ENCODE peak calls at places on chromosomes 16 and 17, in five cellular contexts. K is tibial nerve, U is ascending aorta, V is tibial artery, N is RWPE1. E is an unnamed sample.

GRCh38 chr17:39096435-39097158 is 54.8 kb downstream of the PLXDC1 start:
- DNase-seq in K (no peak), U (no peak), V (no peak), N (no peak), E (no peak)

GRCh38 chr17:51006601-51007000 is 114.1 kb downstream of the SPAG9 start:
- DNase-seq in K (no peak), U (no peak), V (no peak), N (no peak), E (no peak)

GRCh38 chr16:57544129-57544653 is 1.7 kb downstream of the ADGRG5 start:
- DNase-seq in K (no peak), U (no peak), V (peak), N (no peak), E (no peak)

GRCh38 chr16:73369841-73370240 is 321.9 kb upstream of the ZFHX3 start:
- DNase-seq in K (no peak), U (no peak), V (no peak), N (no peak), E (no peak)

GRCh38 chr17:82931696-82932060 is 91.9 kb upstream of the ZNF750 start:
- DNase-seq in K (peak), U (peak), V (peak), N (peak), E (peak)

GRCh38 chr17:9098242-9098641 is 76.9 kb downstream of the NTN1 start:
- DNase-seq in K (no peak), U (no peak), V (peak), N (no peak), E (no peak)

GRCh38 chr16:57373117-57373947 is 1.0 kb downstream of the CX3CL1 start:
- DNase-seq in K (no peak), U (no peak), V (no peak), N (no peak), E (no peak)

GRCh38 chr17:41009301-41009760 is 403 bp upstream of the KRTAP3-1 start:
- DNase-seq in K (no peak), U (no peak), V (no peak), N (no peak), E (no peak)

GRCh38 chr17:32742686-32743538 is 134.0 kb downstream of the MYO1D start:
- DNase-seq in K (no peak), U (no peak), V (no peak), N (no peak), E (peak)

GRCh38 chr17:56879280-56879679 is 34.6 kb downstream of the TRIM25 start:
- DNase-seq in K (no peak), U (no peak), V (no peak), N (no peak), E (no peak)

GRCh38 chr17:34581446-34582184 is 2.2 kb downstream of the TMEM132E start:
- DNase-seq in K (no peak), U (no peak), V (no peak), N (no peak), E (no peak)

GRCh38 chr16:14202697-14203096 is 131.6 kb downstream of the MRTFB start:
- DNase-seq in K (no peak), U (no peak), V (no peak), N (no peak), E (peak)

GRCh38 chr16:66844342-66845079 is at the start of gene CA7:
- DNase-seq in K (no peak), U (peak), V (no peak), N (no peak), E (no peak)

GRCh38 chr17:72340836-72341235 is 220.0 kb downstream of the SOX9 start:
- DNase-seq in K (no peak), U (no peak), V (no peak), N (no peak), E (no peak)

GRCh38 chr17:17386143-17386800 is 83.1 kb downstream of the NT5M start:
- DNase-seq in K (no peak), U (no peak), V (no peak), N (no peak), E (no peak)

GRCh38 chr17:82301916-82302497 is 15.4 kb downstream of the CD7 start:
- DNase-seq in K (no peak), U (no peak), V (no peak), N (no peak), E (no peak)

GRCh38 chr16:71412270-71413160 is 29.3 kb downstream of the TLE7 start:
- DNase-seq in K (peak), U (peak), V (no peak), N (peak), E (peak)

GRCh38 chr16:23624092-23624491 is 17.0 kb downstream of the PALB2 start:
- DNase-seq in K (no peak), U (no peak), V (no peak), N (no peak), E (no peak)

GRCh38 chr17:81917565-81918332 is at the start of gene SIRT7:
- DNase-seq in K (peak), U (peak), V (peak), N (peak), E (no peak)

GRCh38 chr16:86579268-86580062 is 1.1 kb downstream of the FOXL1 start:
- DNase-seq in K (no peak), U (no peak), V (peak), N (no peak), E (no peak)

GRCh38 chr16:86740817-86741799 is 162.8 kb downstream of the FOXL1 start:
- DNase-seq in K (peak), U (peak), V (peak), N (peak), E (peak)

GRCh38 chr16:3854740-3855139 is 25.8 kb downstream of the CREBBP start:
- DNase-seq in K (no peak), U (no peak), V (no peak), N (no peak), E (no peak)

GRCh38 chr17:61580502-61580901 is 10.5 kb downstream of the NACA2 start:
- DNase-seq in K (no peak), U (no peak), V (no peak), N (no peak), E (no peak)

GRCh38 chr17:83032781-83033180 is 46.6 kb upstream of the METRNL start:
- DNase-seq in K (no peak), U (no peak), V (no peak), N (no peak), E (no peak)

GRCh38 chr16:10851512-10851911 is 25.5 kb upstream of the CIITA start:
- DNase-seq in K (no peak), U (no peak), V (no peak), N (no peak), E (no peak)

GRCh38 chr17:62189377-62189776 is 124.3 kb upstream of the MED13 start:
- DNase-seq in K (no peak), U (no peak), V (no peak), N (no peak), E (no peak)

GRCh38 chr17:20896153-20896649 is 146.6 kb downstream of the USP22 start:
- DNase-seq in K (no peak), U (no peak), V (no peak), N (no peak), E (no peak)

GRCh38 chr17:4782652-4783051 is 3.5 kb downstream of the VMO1 start:
- DNase-seq in K (no peak), U (no peak), V (no peak), N (no peak), E (no peak)

GRCh38 chr17:35210741-35211140 is 16.5 kb upstream of the SLC35G3 start:
- DNase-seq in K (no peak), U (no peak), V (no peak), N (no peak), E (no peak)

GRCh38 chr16:81650982-81651562 is 128.0 kb upstream of the PLCG2 start:
- DNase-seq in K (peak), U (no peak), V (no peak), N (no peak), E (no peak)

GRCh38 chr16:57383276-57384247 is 11.3 kb downstream of the CX3CL1 start:
- DNase-seq in K (no peak), U (peak), V (peak), N (peak), E (no peak)

GRCh38 chr16:69941251-69942098 is 9.7 kb upstream of the CLEC18A start:
- DNase-seq in K (peak), U (no peak), V (peak), N (no peak), E (peak)

GRCh38 chr17:61997649-61998048 is 67.4 kb downstream of the MED13 start:
- DNase-seq in K (no peak), U (no peak), V (no peak), N (no peak), E (peak)

GRCh38 chr17:8964801-8965393 is 610 bp downstream of the PIK3R5 start:
- DNase-seq in K (no peak), U (no peak), V (no peak), N (no peak), E (no peak)

GRCh38 chr16:11100239-11100750 is 155.7 kb downstream of the SOCS1 start:
- DNase-seq in K (peak), U (peak), V (peak), N (no peak), E (peak)

GRCh38 chr16:66387817-66388332 is 21.4 kb downstream of the CDH5 start:
- DNase-seq in K (no peak), U (peak), V (peak), N (no peak), E (no peak)

GRCh38 chr17:79810138-79811027 is 13.5 kb upstream of the CBX8 start:
- DNase-seq in K (no peak), U (no peak), V (no peak), N (peak), E (peak)

GRCh38 chr17:79811036-79811887 is 14.4 kb upstream of the CBX8 start:
- DNase-seq in K (no peak), U (no peak), V (no peak), N (no peak), E (no peak)

GRCh38 chr17:79806863-79807720 is 10.2 kb upstream of the CBX8 start:
- DNase-seq in K (no peak), U (no peak), V (no peak), N (no peak), E (no peak)

GRCh38 chr17:79809530-79810137 is 12.8 kb upstream of the CBX8 start:
- DNase-seq in K (no peak), U (no peak), V (no peak), N (no peak), E (no peak)

GRCh38 chr17:79808763-79809529 is 12.1 kb upstream of the CBX8 start:
- DNase-seq in K (no peak), U (no peak), V (no peak), N (peak), E (no peak)
- TF ChIP-seq CTCF in K (peak), U (no peak), V (no peak), N (peak), E (no peak)

DNA sequence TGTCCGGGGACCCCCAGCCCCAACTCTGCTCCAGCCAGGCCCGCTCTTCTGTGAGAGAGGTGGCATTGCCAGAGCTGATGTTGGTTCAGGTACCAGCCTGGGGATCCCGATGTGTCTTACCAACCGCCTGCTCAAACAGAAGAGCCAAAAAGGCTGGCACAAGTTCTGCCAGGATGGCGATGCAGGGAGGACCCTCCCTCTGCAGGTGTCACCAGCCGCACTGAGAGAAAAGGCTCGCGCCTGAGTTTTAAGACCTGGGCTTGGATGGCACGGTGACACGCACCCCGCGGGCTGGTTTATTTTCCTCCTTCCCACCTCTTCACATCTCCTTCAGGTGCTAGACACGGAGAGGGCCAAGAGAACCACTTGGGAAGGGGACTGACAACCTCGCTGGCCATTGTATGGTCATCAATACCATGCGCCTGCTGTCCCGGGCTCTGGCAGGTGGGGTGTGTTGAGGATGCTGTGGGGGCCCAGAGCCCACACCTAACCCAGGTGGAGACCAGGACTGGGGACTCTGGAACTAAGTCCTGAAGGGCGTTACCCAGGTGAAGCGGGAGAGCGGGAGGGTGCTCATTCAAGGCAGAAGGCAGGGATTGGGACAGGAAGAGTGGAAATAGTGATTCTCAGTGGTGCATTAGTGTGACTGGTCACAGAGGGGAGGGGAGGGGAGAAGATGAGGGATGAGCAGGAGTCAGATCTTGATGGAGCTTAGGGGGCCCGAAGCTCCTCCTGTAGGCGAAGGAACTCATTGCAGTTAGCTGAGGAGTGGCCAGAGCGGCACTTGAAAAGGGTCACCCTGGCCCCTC is 16.3 kb downstream of the FOXJ1 start:
- DNase-seq in K (no peak), U (no peak), V (no peak), N (no peak), E (no peak)
- TF ChIP-seq CTCF in K (no peak), U (no peak), V (no peak), N (no peak), E (no peak)

DNA sequence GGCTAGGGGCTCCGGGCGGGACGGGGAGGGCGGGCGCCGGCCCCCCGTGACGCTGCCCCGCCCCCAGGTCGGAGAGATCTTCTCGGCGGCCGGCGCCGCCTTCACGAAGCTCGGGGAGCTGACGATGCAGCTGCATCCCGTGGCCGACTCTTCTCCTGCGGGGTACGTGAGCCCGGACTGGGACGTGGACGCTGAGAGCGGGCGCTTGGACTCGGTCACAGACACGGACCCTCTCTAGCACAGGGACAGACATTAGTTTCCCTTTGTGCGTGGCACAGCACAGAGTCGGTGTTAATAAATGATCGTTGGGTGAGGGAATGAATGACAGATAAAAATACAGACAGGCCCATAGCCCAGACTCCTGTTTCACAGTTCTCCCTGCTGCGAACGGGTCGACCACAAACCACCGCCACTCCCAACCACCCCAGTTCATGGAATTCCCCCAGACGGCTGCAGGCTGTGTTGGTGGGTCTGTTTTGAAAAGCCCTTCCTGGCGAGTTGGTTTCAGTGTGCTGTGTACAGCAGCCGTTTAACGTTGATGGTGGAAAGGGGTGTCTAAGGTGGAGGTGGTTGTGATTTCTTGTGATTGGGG is 2.7 kb downstream of the RNASEK start:
- DNase-seq in K (no peak), U (peak), V (peak), N (no peak), E (no peak)
- TF ChIP-seq CTCF in K (no peak), U (no peak), V (no peak), N (peak), E (no peak)

GRCh38 chr17:48565024-48565558 is 13.1 kb downstream of the HOXB4 start:
- DNase-seq in K (no peak), U (no peak), V (no peak), N (no peak), E (no peak)
- TF ChIP-seq CTCF in K (no peak), U (no peak), V (no peak), N (no peak), E (no peak)

DNA sequence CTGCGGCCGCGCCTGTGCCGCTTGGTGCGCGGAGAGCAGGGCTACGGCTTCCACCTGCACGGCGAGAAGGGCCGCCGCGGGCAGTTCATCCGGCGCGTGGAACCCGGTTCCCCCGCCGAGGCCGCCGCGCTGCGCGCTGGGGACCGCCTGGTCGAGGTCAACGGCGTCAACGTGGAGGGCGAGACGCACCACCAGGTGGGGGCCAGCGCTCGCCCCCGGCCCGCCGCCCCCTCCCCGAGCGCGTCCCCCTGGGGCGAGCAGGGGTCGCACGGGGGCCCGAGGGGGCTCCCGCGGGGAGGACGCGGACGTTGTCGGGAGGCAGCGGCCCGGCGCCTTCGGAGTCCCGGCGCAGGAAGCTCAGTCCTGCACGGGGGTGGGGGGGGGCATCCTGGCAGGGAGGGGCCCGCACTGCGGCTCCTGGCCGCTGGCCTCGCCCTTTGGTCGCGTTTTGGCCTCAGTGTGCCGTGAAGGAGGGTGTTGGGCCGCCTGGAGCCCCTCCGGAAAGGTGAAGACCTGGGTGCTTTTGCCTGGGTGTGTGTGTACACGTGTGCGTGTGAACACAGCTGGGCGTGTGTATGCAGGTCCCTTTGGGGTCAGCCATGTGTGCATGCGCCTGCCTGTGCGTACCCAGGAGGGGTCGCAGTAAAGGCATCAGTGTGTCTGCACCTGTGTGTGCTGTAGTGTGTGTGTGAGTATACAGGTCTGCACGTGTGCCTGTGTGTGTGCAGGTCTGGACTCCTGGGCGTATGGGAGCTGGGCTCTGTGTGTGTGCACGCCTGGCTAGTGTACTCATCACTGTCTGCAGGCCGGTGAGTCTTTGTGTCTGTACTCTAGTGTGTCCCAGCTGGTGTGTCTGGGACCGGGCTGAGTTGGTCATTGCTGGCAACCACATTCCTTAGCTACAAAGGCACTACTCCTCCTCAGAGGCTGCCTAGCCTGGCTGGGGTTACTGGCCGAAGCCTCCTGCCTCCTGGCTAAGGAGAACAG is 615 bp downstream of the NHERF2 start:
- DNase-seq in K (no peak), U (no peak), V (no peak), N (no peak), E (peak)
- TF ChIP-seq CTCF in K (no peak), U (peak), V (no peak), N (no peak), E (no peak)